ENCODE peak calls at places on chromosome 18, in four cellular contexts. T is cardiac fibroblast, X is neural progenitor cell, R is GM04503. H is an unnamed sample.

GRCh38 chr18:49178736-49179135 is 228.0 kb upstream of the SMAD7 start:
- DNase-seq in T (peak), X (peak), R (no peak), H (no peak)

GRCh38 chr18:60892855-60893254 is 440.4 kb upstream of the CDH20 start:
- DNase-seq in T (peak), X (no peak), R (no peak), H (no peak)

GRCh38 chr18:5979971-5980457 is 84.7 kb upstream of the TMEM200C start:
- DNase-seq in T (no peak), X (no peak), R (no peak), H (no peak)

GRCh38 chr18:45447364-45448265 is 167.7 kb upstream of the SLC14A2 start:
- DNase-seq in T (no peak), X (no peak), R (no peak), H (peak)

GRCh38 chr18:5295231-5295920 is at the start of gene ZBTB14:
- DNase-seq in T (no peak), X (peak), R (no peak), H (no peak)

GRCh38 chr18:42274488-42275137 is 319.6 kb downstream of the PIK3C3 start:
- DNase-seq in T (peak), X (peak), R (no peak), H (no peak)

GRCh38 chr18:10508546-10508945 is 17.3 kb upstream of the NAPG start:
- DNase-seq in T (peak), X (no peak), R (no peak), H (no peak)

GRCh38 chr18:2293109-2293839 is 278.0 kb downstream of the METTL4 start:
- DNase-seq in T (no peak), X (no peak), R (no peak), H (no peak)

GRCh38 chr18:65091737-65092329 is 659.0 kb upstream of the CDH7 start:
- DNase-seq in T (peak), X (peak), R (no peak), H (peak)

GRCh38 chr18:7158201-7158600 is 40.6 kb upstream of the LAMA1 start:
- DNase-seq in T (peak), X (no peak), R (no peak), H (no peak)

GRCh38 chr18:27017901-27018500 is 152.5 kb upstream of the AQP4 start:
- DNase-seq in T (peak), X (peak), R (no peak), H (no peak)

GRCh38 chr18:53234610-53235009 is 894.6 kb downstream of the DCC start:
- DNase-seq in T (no peak), X (no peak), R (no peak), H (no peak)

GRCh38 chr18:37393221-37393828 is 172.3 kb downstream of the CELF4 start:
- DNase-seq in T (no peak), X (no peak), R (no peak), H (no peak)

GRCh38 chr18:58996131-58996632 is 131.5 kb downstream of the ZNF532 start:
- DNase-seq in T (peak), X (no peak), R (peak), H (no peak)

GRCh38 chr18:57431512-57432080 is 3.6 kb upstream of the ONECUT2 start:
- DNase-seq in T (no peak), X (no peak), R (no peak), H (no peak)

GRCh38 chr18:51021226-51021965 is 8.6 kb upstream of the SMAD4 start:
- DNase-seq in T (no peak), X (no peak), R (no peak), H (no peak)

GRCh38 chr18:79385749-79386341 is 9.9 kb upstream of the NFATC1 start:
- DNase-seq in T (no peak), X (no peak), R (no peak), H (no peak)

GRCh38 chr18:8965398-8965797 is 137.1 kb upstream of the NDUFV2 start:
- DNase-seq in T (no peak), X (no peak), R (no peak), H (no peak)

GRCh38 chr18:11908182-11909080 is at the start of gene MPPE1:
- DNase-seq in T (peak), X (peak), R (peak), H (peak)

GRCh38 chr18:6879508-6880195 is 150.1 kb downstream of the ARHGAP28 start:
- DNase-seq in T (no peak), X (no peak), R (no peak), H (no peak)

GRCh38 chr18:6242004-6242403 is 172.7 kb downstream of the L3MBTL4 start:
- DNase-seq in T (no peak), X (no peak), R (no peak), H (no peak)

GRCh38 chr18:37476182-37476581 is 89.4 kb downstream of the CELF4 start:
- DNase-seq in T (no peak), X (peak), R (no peak), H (no peak)

GRCh38 chr18:21191596-21192307 is 50.3 kb upstream of the GREB1L start:
- DNase-seq in T (peak), X (peak), R (peak), H (no peak)

GRCh38 chr18:48815581-48816324 is 135.0 kb downstream of the SMAD7 start:
- DNase-seq in T (peak), X (no peak), R (no peak), H (no peak)

GRCh38 chr18:62737474-62737873 is 22.1 kb downstream of the PHLPP1 start:
- DNase-seq in T (no peak), X (no peak), R (no peak), H (no peak)

GRCh38 chr18:24142376-24142775 is 3.5 kb downstream of the CABYR start:
- DNase-seq in T (no peak), X (no peak), R (no peak), H (no peak)

GRCh38 chr18:29378739-29379138 is 1201.8 kb upstream of the CDH2 start:
- DNase-seq in T (peak), X (no peak), R (no peak), H (no peak)

GRCh38 chr18:67410671-67411070 is 105.8 kb downstream of the DSEL start:
- DNase-seq in T (peak), X (no peak), R (no peak), H (no peak)

GRCh38 chr18:58552057-58552461 is 76.8 kb downstream of the ALPK2 start:
- DNase-seq in T (peak), X (no peak), R (no peak), H (no peak)

H was measured in epithelial cell of proximal tubule.